ENCODE peak calls at places on chromosomes 3 and 15, in seven cellular contexts. Z, C, S, V, X, J and B are unnamed samples. For H3K9me3 and H3K36me3, the result is how much of the 10 kb centered on the place peaks cover.

GRCh38 chr3:30688776-30689175 is 82.4 kb downstream of the TGFBR2 start:
- DNase-seq in V (no peak), J (no peak), Z (no peak), C (no peak), S (no peak), X (no peak), B (no peak)

GRCh38 chr3:15633159-15633558 is 31.6 kb downstream of the BTD start:
- DNase-seq in X (no peak), J (no peak), C (no peak), Z (no peak), V (no peak), S (no peak), B (no peak)

GRCh38 chr15:25715536-25716413 is 147.4 kb downstream of the ATP10A start:
- DNase-seq in V (peak), S (no peak), Z (no peak), C (no peak), X (no peak), J (no peak), B (no peak)

GRCh38 chr3:179706233-179706632 is 53.4 kb downstream of the USP13 start:
- DNase-seq in V (no peak), S (no peak), Z (peak), C (peak), X (no peak), J (no peak), B (no peak)

GRCh38 chr3:141242035-141242721 is 10.6 kb downstream of the PXYLP1 start:
- DNase-seq in V (no peak), X (no peak), J (no peak), Z (no peak), C (peak), S (peak), B (no peak)

GRCh38 chr3:50267280-50267913 is 1.6 kb upstream of the SEMA3B start:
- DNase-seq in S (peak), X (peak), V (peak), Z (peak), C (peak), J (peak), B (peak)

GRCh38 chr3:59472541-59472940 is 422.7 kb upstream of the CFAP20DC start:
- DNase-seq in V (no peak), S (no peak), C (peak), J (no peak), Z (no peak), X (no peak), B (no peak)

GRCh38 chr15:65423977-65424679 is 1.4 kb upstream of the IGDCC4 start:
- DNase-seq in X (peak), S (no peak), J (no peak), C (peak), Z (no peak), V (peak), B (no peak)

GRCh38 chr3:190562866-190563525 is 49.1 kb downstream of the IL1RAP start:
- DNase-seq in X (no peak), J (no peak), Z (no peak), S (no peak), C (no peak), V (no peak), B (no peak)

DNA sequence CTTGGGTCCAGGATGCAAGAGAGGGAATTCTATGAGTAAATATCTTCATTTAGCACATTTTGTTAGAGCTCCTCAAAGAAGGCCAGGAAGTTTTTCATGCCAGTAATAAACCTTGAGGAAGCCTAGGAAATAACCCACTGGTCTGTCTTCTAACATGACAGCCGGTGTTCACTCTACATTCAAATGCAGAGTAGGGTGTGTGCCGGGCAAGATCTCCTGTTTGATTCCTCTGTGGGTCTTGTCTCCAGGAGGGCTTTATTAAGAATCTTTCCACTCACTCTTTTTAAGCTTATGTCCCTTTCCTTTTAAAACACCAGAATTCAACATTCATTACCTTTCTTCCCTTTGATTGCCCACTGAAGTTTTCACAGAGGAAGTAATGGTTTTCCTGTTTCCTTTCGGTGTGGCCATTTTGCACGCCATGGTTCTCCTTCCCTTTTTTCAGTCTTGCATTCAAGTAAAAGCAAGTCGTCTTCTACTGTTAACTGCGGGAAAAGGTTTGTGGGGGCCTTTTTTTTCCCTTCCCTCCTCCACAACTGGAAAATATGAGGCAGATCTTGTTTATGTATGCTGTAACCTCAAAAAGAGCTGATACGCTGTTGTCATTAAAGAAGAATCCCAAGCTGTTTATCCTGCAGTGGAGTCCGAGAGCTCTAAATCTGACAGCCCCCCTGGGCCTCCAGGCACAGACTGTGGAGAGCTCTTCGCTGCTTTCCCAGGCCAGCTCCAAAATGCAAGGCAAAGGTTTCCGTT is 40.6 kb downstream of the FILIP1L start:
- DNase-seq in X (peak), S (no peak), V (peak), J (peak), C (no peak), Z (no peak), B (no peak)
- H3K4me3 ChIP-seq in X (no peak), S (no peak), V (peak), J (no peak), C (no peak), Z (no peak), B (no peak)

GRCh38 chr15:79878078-79878705 is 18.6 kb downstream of the MTHFS start:
- DNase-seq in X (no peak), V (no peak), Z (no peak), J (no peak), C (no peak), S (no peak), B (no peak)
- H3K9me3 ChIP-seq in X (half or more), V (under half), Z (under half), J (under half), C (under half), S (under half), B (under half)

GRCh38 chr3:73270839-73271483 is 209.5 kb downstream of the EBLN2 start:
- DNase-seq in X (no peak), Z (no peak), J (no peak), V (no peak), C (peak), S (no peak), B (peak)
- H3K36me3 ChIP-seq in X (under half), Z (under half), J (under half), V (under half), C (under half), S (under half), B (under half)

DNA sequence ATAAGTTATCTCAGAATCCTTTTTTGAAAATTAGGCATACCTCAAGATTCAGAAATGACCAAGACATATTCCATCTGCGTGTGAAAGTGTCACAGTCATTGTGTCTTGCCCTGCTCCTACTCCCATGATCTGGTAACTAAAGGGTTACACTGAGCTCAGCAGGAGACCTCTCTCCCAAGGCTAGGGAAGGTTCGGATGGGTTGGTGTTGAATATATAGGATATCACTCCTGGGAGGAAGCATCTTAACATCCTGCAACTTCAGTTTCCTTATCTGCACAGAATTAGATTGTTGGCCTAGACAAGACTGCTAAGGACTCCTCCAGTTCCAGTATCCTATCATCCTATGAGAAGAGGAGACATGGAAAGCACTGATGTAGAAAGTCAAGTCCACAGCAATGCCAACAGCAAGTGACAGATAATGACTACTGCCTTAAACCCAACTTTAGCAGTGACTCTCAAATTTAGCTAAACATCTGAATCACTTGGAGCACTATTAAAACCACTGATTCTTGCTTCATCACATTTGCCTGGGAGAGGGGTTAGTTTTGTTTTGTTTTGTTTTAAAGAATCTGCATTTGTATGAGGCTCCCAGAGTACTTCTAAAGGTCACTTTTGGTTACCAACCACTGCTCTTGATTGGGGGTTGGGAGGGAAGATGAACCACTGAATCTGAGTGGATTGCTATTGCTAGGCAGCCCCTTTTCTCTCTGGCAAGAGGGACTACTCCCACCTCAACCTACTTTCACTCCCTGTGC is 9.7 kb downstream of the ADAMTS9 start:
- DNase-seq in X (no peak), Z (no peak), C (peak), S (no peak), V (no peak), J (no peak), B (no peak)
- H3K4me3 ChIP-seq in X (peak), Z (no peak), C (no peak), S (no peak), V (no peak), J (no peak), B (no peak)